ENCODE peak calls at places on chromosomes 11 and 22, in four cellular contexts. O is A549, R is HepG2, P is K562. W is an unnamed sample.

GRCh38 chr11:70422692-70423522 is 24.6 kb downstream of the CTTN start:
- DNase-seq in O (no peak), P (no peak), R (no peak), W (no peak)

GRCh38 chr11:57458410-57459111 is 1.8 kb upstream of the RTN4RL2 start:
- DNase-seq in R (no peak), P (peak), O (peak), W (no peak)

GRCh38 chr22:48746789-48747425 is 1080.8 kb downstream of the BRD1 start:
- DNase-seq in P (no peak), O (no peak), R (no peak), W (no peak)

GRCh38 chr11:131811380-131811779 is 441.0 kb downstream of the NTM start:
- DNase-seq in P (no peak), R (no peak), O (no peak), W (no peak)

GRCh38 chr22:39997939-39998726 is 3.4 kb downstream of the FAM83F start:
- DNase-seq in O (peak), R (no peak), P (no peak), W (no peak)

GRCh38 chr22:46501701-46502100 is 35.7 kb downstream of the CELSR1 start:
- DNase-seq in R (no peak), P (no peak), O (peak), W (no peak)

GRCh38 chr22:30730351-30730750 is 35.7 kb downstream of the OSBP2 start:
- DNase-seq in O (no peak), R (no peak), P (no peak), W (no peak)

GRCh38 chr22:20807315-20807752 is 33.4 kb downstream of the SERPIND1 start:
- DNase-seq in O (peak), P (peak), R (no peak), W (no peak)

GRCh38 chr11:65793144-65793581 is 6.3 kb downstream of the OVOL1 start:
- DNase-seq in O (no peak), P (no peak), R (no peak), W (no peak)

GRCh38 chr11:111334495-111335123 is 36.3 kb downstream of the POU2AF3 start:
- DNase-seq in R (peak), O (peak), P (no peak), W (no peak)

GRCh38 chr11:2093575-2094353 is 45.4 kb downstream of the IGF2 start:
- DNase-seq in O (no peak), R (no peak), P (no peak), W (no peak)

GRCh38 chr11:118295834-118296454 is 8.6 kb upstream of the CD3E start:
- DNase-seq in R (peak), O (no peak), P (no peak), W (no peak)

GRCh38 chr22:46010951-46011626 is 34.1 kb upstream of the WNT7B start:
- DNase-seq in P (no peak), O (no peak), R (peak), W (no peak)

GRCh38 chr11:123304828-123305530 is 109.9 kb upstream of the CLMP start:
- DNase-seq in O (no peak), R (no peak), P (no peak), W (no peak)

GRCh38 chr22:38316340-38317236 is 645 bp downstream of the CSNK1E start:
- DNase-seq in P (peak), R (no peak), O (peak), W (peak)

GRCh38 chr11:77654770-77655434 is 17.3 kb upstream of the CLNS1A start:
- DNase-seq in R (no peak), O (no peak), P (no peak), W (no peak)

GRCh38 chr22:35921777-35922176 is 106.8 kb downstream of the RBFOX2 start:
- DNase-seq in R (peak), P (peak), O (peak), W (peak)

GRCh38 chr22:49046546-49047305 is 780.9 kb downstream of the BRD1 start:
- DNase-seq in P (peak), O (peak), R (peak), W (peak)

DNA sequence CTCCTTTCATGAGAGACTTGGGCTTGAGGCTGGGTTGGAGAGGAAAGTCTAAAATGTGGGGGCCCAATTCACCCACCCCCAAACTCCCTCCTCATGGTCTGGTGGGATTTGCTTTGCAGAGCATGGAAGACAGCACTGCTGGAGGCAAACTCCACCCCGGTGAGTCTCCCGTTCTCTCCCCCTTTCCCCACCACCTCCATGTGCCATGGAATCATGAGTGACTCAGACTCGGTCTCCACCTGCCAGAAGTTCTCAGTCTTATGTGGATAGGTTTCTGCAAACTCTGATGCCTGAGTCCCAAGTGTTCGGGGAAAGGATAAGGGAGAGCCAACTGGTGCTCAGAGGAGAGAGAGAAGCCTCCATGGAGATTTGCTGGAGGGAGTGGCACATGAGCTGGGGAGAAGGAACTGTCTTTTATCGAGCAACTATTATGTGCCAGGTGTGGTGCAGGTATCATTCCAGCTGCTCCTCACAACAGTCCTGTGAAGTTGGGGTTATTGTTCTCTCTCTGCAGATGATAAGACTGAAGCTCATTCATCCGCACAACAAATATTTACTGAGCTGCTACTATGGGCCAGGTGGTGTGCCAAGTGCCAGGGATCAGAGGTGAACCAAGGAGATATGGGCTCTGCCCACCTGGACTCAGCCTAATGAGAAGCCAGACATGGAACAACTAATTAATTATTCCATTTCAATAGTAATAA is 6.6 kb downstream of the PLEKHB1 start:
- DNase-seq in O (no peak), R (peak), P (no peak), W (no peak)
- TF ChIP-seq JUN in O (no peak), R (no peak), P (no peak), W (no peak)

DNA sequence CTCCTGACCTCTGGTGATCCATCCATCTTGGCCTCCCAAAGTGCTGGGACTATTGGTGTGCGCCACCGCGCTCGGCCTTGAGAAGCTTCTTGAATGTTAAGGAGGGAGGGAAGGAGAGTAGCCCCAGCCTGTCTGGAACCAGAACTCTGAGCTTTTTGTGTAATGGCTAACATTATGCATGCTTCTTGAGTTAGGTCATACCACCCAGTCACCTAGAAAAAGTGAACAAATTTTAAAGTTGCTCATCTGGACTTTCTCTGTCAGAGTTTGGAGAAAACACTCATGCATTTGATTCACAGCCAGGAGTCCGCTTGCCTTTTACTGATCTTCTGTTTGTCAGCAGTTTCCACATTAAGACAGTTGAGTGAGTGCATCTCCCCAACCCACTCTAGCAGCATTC is 82.1 kb downstream of the PPP6R3 start:
- DNase-seq in O (no peak), P (no peak), R (no peak), W (no peak)
- TF ChIP-seq EP300 in O (no peak), P (no peak), R (no peak), W (no peak)

GRCh38 chr11:18752502-18752901 is 26.5 kb upstream of the IGSF22 start:
- DNase-seq in P (no peak), O (no peak), R (no peak), W (no peak)

GRCh38 chr11:18749681-18750319 is 23.8 kb upstream of the IGSF22 start:
- DNase-seq in P (no peak), R (peak), O (peak), W (no peak)

GRCh38 chr11:18750944-18751343 is 25.0 kb upstream of the IGSF22 start:
- DNase-seq in P (no peak), R (no peak), O (no peak), W (no peak)

GRCh38 chr11:18745251-18745650 is 19.3 kb upstream of the IGSF22 start:
- DNase-seq in P (no peak), R (no peak), O (no peak), W (no peak)

GRCh38 chr11:18748766-18749375 is 22.9 kb upstream of the IGSF22 start:
- DNase-seq in P (no peak), R (no peak), O (no peak), W (no peak)
- TF ChIP-seq CTCF in P (no peak), R (no peak), O (no peak), W (no peak)

GRCh38 chr22:42385691-42386090 is 46.5 kb downstream of the NFAM1 start:
- DNase-seq in R (no peak), P (no peak), O (no peak), W (no peak)

GRCh38 chr22:42388130-42388797 is 43.9 kb downstream of the NFAM1 start:
- DNase-seq in O (no peak), P (peak), R (no peak), W (no peak)

GRCh38 chr22:42384506-42384905 is 47.7 kb downstream of the NFAM1 start:
- DNase-seq in P (no peak), R (no peak), O (no peak), W (no peak)

GRCh38 chr22:42387631-42388030 is 44.6 kb downstream of the NFAM1 start:
- DNase-seq in P (no peak), O (no peak), R (no peak), W (no peak)

GRCh38 chr22:42389137-42389536 is 43.1 kb downstream of the NFAM1 start:
- DNase-seq in O (no peak), R (no peak), P (no peak), W (no peak)
- TF ChIP-seq JUN in O (no peak), R (no peak), P (no peak), W (no peak)

GRCh38 chr11:120335928-120336640 is at the start of gene ARHGEF12:
- DNase-seq in O (peak), R (peak), P (peak), W (peak)
- TF ChIP-seq EP300 in O (no peak), R (peak), P (peak), W (no peak)

GRCh38 chr11:32586576-32587190 is 3.1 kb downstream of the EIF3M start:
- DNase-seq in O (peak), P (peak), R (peak), W (no peak)
- TF ChIP-seq CTCF in O (peak), P (peak), R (peak), W (no peak)

DNA sequence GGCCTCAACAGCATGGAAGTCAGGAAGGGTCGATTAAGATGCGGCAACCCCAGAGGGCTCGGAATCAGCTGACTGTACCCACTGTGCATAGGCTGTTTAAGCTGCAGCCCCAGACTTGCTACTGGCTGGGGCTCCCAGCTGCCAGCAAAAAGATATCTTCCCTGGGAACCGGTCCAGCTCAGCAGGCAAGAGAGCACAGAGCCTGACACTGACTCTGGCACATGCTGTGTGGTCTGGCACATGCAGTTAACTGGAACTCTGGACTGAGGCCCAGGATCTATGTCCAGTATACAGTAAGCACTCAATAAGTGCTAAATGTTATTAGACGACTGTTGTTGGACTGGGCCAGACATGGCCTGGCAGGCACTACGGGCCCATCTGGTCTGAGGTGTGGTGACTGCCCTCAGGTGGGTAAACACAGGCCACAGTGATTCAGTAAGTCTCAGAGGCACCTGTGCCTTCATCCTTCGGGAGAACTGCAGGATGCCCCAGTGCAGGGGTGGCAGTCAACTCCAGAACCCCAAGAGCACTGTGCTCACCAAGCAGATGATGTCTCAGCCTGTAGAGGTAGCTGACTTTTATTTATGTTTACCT is 87.6 kb downstream of the LARGE1 start:
- DNase-seq in O (no peak), R (no peak), P (no peak), W (no peak)
- TF ChIP-seq JUN in O (no peak), R (no peak), P (no peak), W (no peak)

GRCh38 chr11:62705880-62706831 is 1.1 kb downstream of the BSCL2 start:
- DNase-seq in P (peak), O (peak), R (peak), W (peak)

GRCh38 chr11:62708423-62709261 is 1.2 kb downstream of the GNG3 start:
- DNase-seq in R (no peak), O (no peak), P (no peak), W (no peak)

GRCh38 chr11:62706841-62707240 is 383 bp downstream of the BSCL2 start:
- DNase-seq in R (no peak), O (no peak), P (no peak), W (no peak)

GRCh38 chr11:62705401-62705800 is 1.8 kb downstream of the BSCL2 start:
- DNase-seq in R (no peak), O (no peak), P (peak), W (no peak)

DNA sequence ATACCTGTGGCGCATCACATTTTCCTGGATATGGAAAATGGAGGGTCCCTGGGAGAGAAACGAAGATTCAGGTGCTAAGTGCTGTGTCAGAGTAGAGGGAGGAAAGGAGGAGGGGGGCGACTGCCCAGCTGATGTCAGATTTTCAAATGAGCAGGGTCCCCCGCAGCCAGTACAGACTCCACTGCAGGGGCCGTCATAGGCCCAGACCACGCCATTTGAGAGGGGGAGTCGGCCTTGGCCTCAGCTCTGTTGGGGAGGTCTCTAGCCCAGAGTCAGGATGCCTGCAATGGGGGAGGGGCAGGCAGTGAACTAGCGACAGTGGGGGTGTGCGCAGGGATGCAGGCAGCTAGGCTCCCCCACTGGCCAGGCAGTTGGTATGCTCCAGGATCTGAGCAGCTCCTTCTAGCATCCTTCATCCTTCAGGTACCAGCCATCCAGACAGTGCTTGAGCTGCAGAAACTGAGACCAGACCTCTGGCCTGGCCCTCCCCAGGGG is at the start of the genes BSCL2 and GNG3:
- DNase-seq in P (peak), R (no peak), O (peak), W (peak)
- TF ChIP-seq EP300 in P (no peak), R (no peak), O (no peak), W (peak)

GRCh38 chr11:46302866-46303265 is 25.4 kb downstream of the CREB3L1 start:
- DNase-seq in R (no peak), P (no peak), O (no peak), W (no peak)

GRCh38 chr11:46306296-46306853 is 28.9 kb downstream of the CREB3L1 start:
- DNase-seq in P (no peak), O (no peak), R (no peak), W (no peak)

GRCh38 chr11:46304605-46305004 is 27.1 kb downstream of the CREB3L1 start:
- DNase-seq in P (no peak), O (no peak), R (no peak), W (no peak)

GRCh38 chr11:46307369-46307768 is 29.9 kb downstream of the CREB3L1 start:
- DNase-seq in O (no peak), R (no peak), P (no peak), W (no peak)

GRCh38 chr11:46305295-46305694 is 27.8 kb downstream of the CREB3L1 start:
- DNase-seq in O (no peak), P (no peak), R (peak), W (no peak)
- TF ChIP-seq CTCF in O (no peak), P (no peak), R (no peak), W (no peak)